ENCODE peak calls at places on chromosomes 1 and 21, in four cellular contexts. K is A549, E is K562, C is HepG2. O is an unnamed sample.

GRCh38 chr1:67583462-67583950 is 101.5 kb upstream of the GADD45A start:
- DNase-seq in C (no peak), K (no peak), E (no peak), O (no peak)

GRCh38 chr21:36032647-36033406 is 27.5 kb downstream of the SETD4 start:
- DNase-seq in E (no peak), K (no peak), C (no peak), O (no peak)

GRCh38 chr21:14753466-14754258 is 207.5 kb upstream of the SAMSN1 start:
- DNase-seq in E (peak), K (no peak), C (no peak), O (no peak)

GRCh38 chr21:43919871-43920801 is 55.1 kb downstream of the AGPAT3 start:
- DNase-seq in C (no peak), K (no peak), E (no peak), O (peak)

GRCh38 chr1:6359568-6360496 is 33.7 kb downstream of the ACOT7 start:
- DNase-seq in E (peak), K (no peak), C (peak), O (peak)

GRCh38 chr1:94068096-94068830 is 52.7 kb downstream of the ABCA4 start:
- DNase-seq in E (no peak), K (peak), C (peak), O (no peak)

GRCh38 chr1:221439008-221439733 is 302.7 kb downstream of the DUSP10 start:
- DNase-seq in E (no peak), C (no peak), K (peak), O (peak)

GRCh38 chr1:179883739-179884138 is 1.7 kb downstream of the TOR1AIP1 start:
- DNase-seq in K (no peak), E (peak), C (peak), O (peak)

GRCh38 chr21:26140185-26140584 is 30.4 kb downstream of the APP start:
- DNase-seq in K (peak), E (peak), C (peak), O (no peak)

GRCh38 chr1:234212764-234213406 is 160.4 kb upstream of the COA6 start:
- DNase-seq in C (peak), E (peak), K (peak), O (peak)

GRCh38 chr21:27513016-27513415 is 546.1 kb upstream of the ADAMTS5 start:
- DNase-seq in E (no peak), C (no peak), K (no peak), O (no peak)

GRCh38 chr21:14116080-14116481 is 94.7 kb downstream of the LIPI start:
- DNase-seq in K (no peak), C (no peak), E (no peak), O (peak)

GRCh38 chr1:81597720-81598426 is 202.9 kb upstream of the ADGRL2 start:
- DNase-seq in C (no peak), K (no peak), E (no peak), O (peak)

GRCh38 chr1:14479865-14480264 is 118.6 kb upstream of the KAZN start:
- DNase-seq in E (peak), C (no peak), K (no peak), O (no peak)

GRCh38 chr1:221667504-221667903 is 74.4 kb downstream of the DUSP10 start:
- DNase-seq in E (peak), K (no peak), C (no peak), O (peak)

GRCh38 chr1:67788907-67789306 is 44.4 kb downstream of the GNG12 start:
- DNase-seq in C (no peak), K (no peak), E (no peak), O (no peak)

GRCh38 chr1:116372651-116373444 is at the start of gene ATP1A1:
- DNase-seq in C (peak), E (peak), K (peak), O (peak)

GRCh38 chr1:32681501-32681900 is 21.1 kb downstream of the SYNC start:
- DNase-seq in E (no peak), K (no peak), C (no peak), O (no peak)

GRCh38 chr1:47194314-47194713 is 4.5 kb upstream of the PDZK1IP1 start:
- DNase-seq in K (no peak), E (no peak), C (no peak), O (no peak)

GRCh38 chr1:93670141-93670540 is 11.5 kb downstream of the BCAR3 start:
- DNase-seq in E (no peak), K (no peak), C (no peak), O (no peak)

GRCh38 chr1:193726722-193727121 is 540.3 kb upstream of the B3GALT2 start:
- DNase-seq in C (no peak), E (no peak), K (no peak), O (no peak)

GRCh38 chr1:57623039-57623790 is 199.4 kb upstream of the DAB1 start:
- DNase-seq in C (peak), K (no peak), E (no peak), O (no peak)

GRCh38 chr1:186559601-186560116 is 98.7 kb upstream of the PDC start:
- DNase-seq in E (no peak), C (no peak), K (no peak), O (no peak)

GRCh38 chr1:114333670-114334069 is 177.3 kb downstream of the TRIM33 start:
- DNase-seq in K (no peak), E (no peak), C (no peak), O (no peak)

GRCh38 chr1:4939266-4939665 is 284.9 kb downstream of the AJAP1 start:
- DNase-seq in E (no peak), C (no peak), K (no peak), O (no peak)

GRCh38 chr21:36079010-36079649 is 9.3 kb downstream of the CBR1 start:
- DNase-seq in E (peak), K (no peak), C (no peak), O (no peak)

GRCh38 chr1:178644308-178645120 is 80.5 kb upstream of the RALGPS2 start:
- DNase-seq in E (no peak), K (no peak), C (peak), O (no peak)

GRCh38 chr1:156435551-156436318 is 64.8 kb downstream of the MEF2D start:
- DNase-seq in C (no peak), K (no peak), E (no peak), O (no peak)

GRCh38 chr21:41877901-41878830 is 978 bp downstream of the PRDM15 start:
- DNase-seq in K (no peak), E (peak), C (no peak), O (no peak)

GRCh38 chr1:52914463-52914862 is 7.1 kb downstream of the ECHDC2 start:
- DNase-seq in C (no peak), E (no peak), K (no peak), O (no peak)

GRCh38 chr1:16143566-16144324 is 12.1 kb downstream of the EPHA2 start:
- DNase-seq in E (peak), C (peak), K (peak), O (no peak)

GRCh38 chr1:94819584-94819944 is 593 bp upstream of the SLC44A3 start:
- DNase-seq in E (no peak), C (no peak), K (no peak), O (no peak)

GRCh38 chr21:16514316-16514715 is 784.5 kb downstream of the USP25 start:
- DNase-seq in E (no peak), K (no peak), C (no peak), O (no peak)

GRCh38 chr21:8998946-8999681 is 1522.3 kb upstream of the TPTE start:
- DNase-seq in K (no peak), E (no peak), C (peak), O (no peak)

GRCh38 chr1:93771843-93772242 is 90.2 kb upstream of the BCAR3 start:
- DNase-seq in K (no peak), C (no peak), E (no peak), O (no peak)

GRCh38 chr1:230077436-230078221 is 10.6 kb downstream of the GALNT2 start:
- DNase-seq in E (no peak), K (no peak), C (no peak), O (no peak)

GRCh38 chr1:153393926-153394325 is 3.1 kb upstream of the S100A8 start:
- DNase-seq in C (no peak), K (no peak), E (peak), O (no peak)

GRCh38 chr1:2213576-2214505 is 14.3 kb upstream of the SKI start:
- DNase-seq in C (no peak), E (no peak), K (no peak), O (no peak)

GRCh38 chr1:229003233-229004031 is 267.5 kb upstream of the RAB4A start:
- DNase-seq in E (no peak), K (no peak), C (peak), O (no peak)

GRCh38 chr1:44417351-44418021 is 12.4 kb downstream of the RNF220 start:
- DNase-seq in E (no peak), C (no peak), K (no peak), O (no peak)
- TF ChIP-seq POLR2AphosphoS2 in E (no peak), C (no peak), K (no peak), O (no peak)

GRCh38 chr1:112688781-112689193 is 14.3 kb downstream of the MOV10 start:
- DNase-seq in E (no peak), C (no peak), K (no peak), O (no peak)

GRCh38 chr1:112687361-112687760 is 12.9 kb downstream of the MOV10 start:
- DNase-seq in C (no peak), E (peak), K (no peak), O (no peak)

GRCh38 chr1:112689842-112690237 is 15.4 kb downstream of the MOV10 start:
- DNase-seq in C (no peak), E (no peak), K (no peak), O (no peak)

GRCh38 chr1:112687785-112688496 is 13.5 kb downstream of the MOV10 start:
- DNase-seq in K (no peak), E (no peak), C (no peak), O (no peak)

DNA sequence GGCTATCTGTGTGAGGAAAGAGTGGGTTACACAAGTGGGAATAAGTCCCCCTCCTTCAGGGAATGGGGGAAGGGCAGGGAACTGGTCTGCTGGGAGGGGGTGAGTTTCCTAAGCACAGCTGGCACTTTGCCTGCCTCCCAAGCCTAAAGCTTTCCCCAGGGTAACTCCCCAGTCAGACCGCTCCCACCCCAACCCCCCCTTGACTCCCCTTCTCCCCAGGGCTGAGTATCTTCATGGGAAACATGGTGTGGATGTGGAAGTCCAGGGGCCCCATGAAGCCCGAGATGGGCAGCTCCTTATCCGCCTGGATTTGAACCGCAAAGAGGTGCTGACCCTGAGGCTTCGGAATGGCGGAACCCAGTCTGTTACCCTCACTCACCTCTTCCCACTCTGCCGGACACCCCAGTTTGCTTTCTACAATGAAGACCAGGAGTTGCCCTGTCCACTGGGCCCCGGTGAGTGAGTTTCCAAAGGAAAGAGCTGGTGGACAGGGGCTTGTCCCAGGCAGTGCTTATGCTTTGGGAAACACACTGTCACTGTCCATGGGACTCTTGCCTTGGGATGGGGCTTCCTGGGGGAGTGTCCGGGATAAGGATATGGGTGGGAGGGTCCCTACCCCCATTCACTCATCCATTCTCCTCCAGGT is 14.9 kb downstream of the MOV10 start:
- DNase-seq in K (no peak), E (no peak), C (no peak), O (no peak)
- TF ChIP-seq POLR2AphosphoS2 in K (no peak), E (no peak), C (no peak), O (no peak)

DNA sequence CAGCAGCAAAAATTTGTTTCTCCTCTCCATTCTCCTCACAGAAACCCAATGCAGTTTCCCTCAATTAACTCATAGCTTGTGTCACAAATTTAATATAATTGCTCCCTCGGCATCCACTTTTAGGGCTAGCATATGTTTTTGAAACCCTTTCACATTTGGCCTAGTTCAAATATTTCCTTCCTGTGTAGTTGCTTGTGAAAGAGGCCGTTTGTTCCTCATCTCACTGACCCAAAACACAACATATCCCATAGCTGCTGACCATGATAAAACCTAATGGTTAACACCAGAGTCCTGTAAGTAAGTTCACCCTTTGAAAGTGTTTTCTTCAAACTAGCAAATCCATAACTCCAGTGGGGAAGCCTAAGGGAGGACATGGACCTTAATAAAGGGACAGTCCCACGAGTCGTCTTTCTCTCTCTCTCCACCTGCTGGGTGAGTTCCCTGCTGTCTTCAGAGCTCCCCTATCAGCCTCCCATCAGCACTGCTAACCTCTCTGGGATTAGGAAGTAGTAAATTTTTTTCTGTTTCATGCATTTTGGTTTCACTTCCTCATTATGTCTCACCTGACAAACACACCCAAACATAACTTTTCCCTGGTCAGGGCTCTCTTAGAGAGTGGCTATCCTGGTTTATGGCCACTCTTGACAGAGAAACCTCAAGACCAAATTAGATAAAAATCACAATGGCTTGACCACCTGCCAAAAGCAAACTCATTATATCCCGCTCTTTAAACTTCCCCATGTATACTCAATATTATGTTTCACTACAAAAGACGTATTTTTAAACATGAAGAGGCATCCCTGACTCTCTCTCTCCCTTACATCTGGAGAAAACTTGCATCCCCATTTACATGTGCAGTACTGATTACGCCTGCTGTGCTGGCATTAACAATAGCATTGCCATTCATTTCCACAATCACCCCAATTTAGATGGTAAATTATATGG is 177.7 kb upstream of the HP1BP3 start:
- DNase-seq in E (peak), C (no peak), K (no peak), O (peak)
- TF ChIP-seq POLR2AphosphoS2 in E (no peak), C (no peak), K (no peak), O (no peak)

GRCh38 chr1:231315887-231316286 is 21.8 kb downstream of the EXOC8 start:
- DNase-seq in C (peak), K (peak), E (peak), O (no peak)
- TF ChIP-seq POLR2AphosphoS2 in C (no peak), K (no peak), E (no peak), O (no peak)

DNA sequence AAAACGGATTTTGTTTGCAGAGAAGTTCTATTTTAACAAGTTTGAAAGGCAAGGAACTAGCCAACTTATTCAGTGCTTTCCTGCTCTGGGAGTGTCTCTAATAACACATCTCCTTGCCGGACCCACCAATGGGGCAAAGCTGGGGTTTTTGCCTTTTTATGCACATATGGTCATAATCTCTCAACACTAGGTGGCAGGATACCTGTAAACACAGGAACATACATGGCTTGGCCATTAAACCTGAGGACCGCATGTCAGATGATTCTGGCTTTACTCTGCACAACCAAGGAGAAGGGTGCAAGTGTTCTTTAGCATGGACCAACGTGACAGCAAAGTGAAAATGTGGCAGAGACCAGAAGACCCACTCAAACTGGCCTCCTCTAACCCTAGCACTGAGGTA is 4.9 kb downstream of the TMEM9 start:
- DNase-seq in K (peak), E (peak), C (peak), O (no peak)
- TF ChIP-seq POLR2AphosphoS2 in K (no peak), E (no peak), C (no peak), O (no peak)